ENCODE peak calls at places on chromosomes 1 and 21, in five cellular contexts. One of them, this sample, is unnamed.

GRCh38 chr1:25572708-25573590 is 29.5 kb downstream of the LDLRAP1 start:
- DNase-seq in astrocyte: no peak
- DNase-seq in cardiac fibroblast: peak; percentile 61
- DNase-seq in lower leg skin: no peak
- DNase-seq in adrenal gland: peak; percentile 74
- DNase-seq in this sample: peak; percentile 57

GRCh38 chr1:31691951-31692350 is 11.9 kb downstream of the COL16A1 start:
- DNase-seq in lower leg skin: no peak
- DNase-seq in adrenal gland: no peak
- DNase-seq in astrocyte: no peak
- DNase-seq in cardiac fibroblast: no peak
- DNase-seq in this sample: no peak

GRCh38 chr1:6420594-6421042 is 899 bp upstream of the HES2 start:
- DNase-seq in lower leg skin: no peak
- DNase-seq in astrocyte: no peak
- DNase-seq in adrenal gland: no peak
- DNase-seq in cardiac fibroblast: no peak
- DNase-seq in this sample: no peak

GRCh38 chr1:2344121-2344681 is 47.2 kb downstream of the MORN1 start:
- DNase-seq in adrenal gland: no peak
- DNase-seq in cardiac fibroblast: no peak
- DNase-seq in astrocyte: no peak
- DNase-seq in lower leg skin: no peak
- DNase-seq in this sample: no peak

GRCh38 chr1:68136187-68136586 is 85.8 kb upstream of the DIRAS3 start:
- DNase-seq in adrenal gland: no peak
- DNase-seq in lower leg skin: no peak
- DNase-seq in cardiac fibroblast: no peak
- DNase-seq in astrocyte: no peak
- DNase-seq in this sample: peak; percentile 25

GRCh38 chr1:197911172-197911856 is 5.9 kb upstream of the LHX9 start:
- DNase-seq in astrocyte: no peak
- DNase-seq in adrenal gland: no peak
- DNase-seq in lower leg skin: no peak
- DNase-seq in cardiac fibroblast: no peak
- DNase-seq in this sample: no peak

GRCh38 chr1:202291961-202292712 is 49.6 kb downstream of the UBE2T start:
- DNase-seq in astrocyte: peak; percentile 89
- DNase-seq in cardiac fibroblast: peak; percentile 92
- DNase-seq in lower leg skin: no peak
- DNase-seq in adrenal gland: peak; percentile 76
- DNase-seq in this sample: peak; percentile 95

GRCh38 chr21:25329227-25329626 is 278.1 kb downstream of the MRPL39 start:
- DNase-seq in astrocyte: peak; percentile 91
- DNase-seq in lower leg skin: no peak
- DNase-seq in cardiac fibroblast: peak; percentile 56
- DNase-seq in adrenal gland: no peak
- DNase-seq in this sample: peak; percentile 83

GRCh38 chr1:6127587-6128163 is 52.4 kb downstream of the CHD5 start:
- DNase-seq in lower leg skin: peak; percentile 26
- DNase-seq in adrenal gland: peak; percentile 87
- DNase-seq in cardiac fibroblast: peak; percentile 59
- DNase-seq in astrocyte: peak; percentile 11
- DNase-seq in this sample: peak; percentile 59

GRCh38 chr1:151535326-151536271 is 4.5 kb upstream of the TUFT1 start:
- DNase-seq in lower leg skin: no peak
- DNase-seq in adrenal gland: no peak
- DNase-seq in cardiac fibroblast: no peak
- DNase-seq in astrocyte: peak; percentile 37
- DNase-seq in this sample: no peak

GRCh38 chr1:25494952-25495351 is 48.5 kb upstream of the LDLRAP1 start:
- DNase-seq in adrenal gland: no peak
- DNase-seq in lower leg skin: no peak
- DNase-seq in cardiac fibroblast: no peak
- DNase-seq in astrocyte: no peak
- DNase-seq in this sample: no peak

GRCh38 chr21:34886554-34887385 is 162.3 kb downstream of the RUNX1 start:
- DNase-seq in cardiac fibroblast: peak; percentile 49
- DNase-seq in astrocyte: no peak
- DNase-seq in lower leg skin: no peak
- DNase-seq in adrenal gland: peak; percentile 25
- DNase-seq in this sample: peak; percentile 42

GRCh38 chr1:207328908-207329307 is 7.4 kb downstream of the CD55 start:
- DNase-seq in cardiac fibroblast: no peak
- DNase-seq in adrenal gland: no peak
- DNase-seq in astrocyte: no peak
- DNase-seq in lower leg skin: no peak
- DNase-seq in this sample: no peak

GRCh38 chr1:164369698-164370365 is 189.2 kb upstream of the PBX1 start:
- DNase-seq in cardiac fibroblast: no peak
- DNase-seq in astrocyte: peak; percentile 16
- DNase-seq in lower leg skin: no peak
- DNase-seq in adrenal gland: no peak
- DNase-seq in this sample: no peak

GRCh38 chr1:30668026-30668425 is 55.4 kb downstream of the MATN1 start:
- DNase-seq in cardiac fibroblast: no peak
- DNase-seq in adrenal gland: no peak
- DNase-seq in lower leg skin: no peak
- DNase-seq in astrocyte: peak; percentile 16
- DNase-seq in this sample: peak; percentile 8

GRCh38 chr1:156706647-156707008 is 1.2 kb upstream of the CRABP2 start:
- DNase-seq in lower leg skin: peak; percentile 51
- DNase-seq in astrocyte: no peak
- DNase-seq in adrenal gland: peak; percentile 80
- DNase-seq in cardiac fibroblast: peak; percentile 68
- DNase-seq in this sample: no peak

GRCh38 chr1:225880636-225881035 is 1.5 kb downstream of the TMEM63A start:
- DNase-seq in cardiac fibroblast: no peak
- DNase-seq in lower leg skin: no peak
- DNase-seq in adrenal gland: no peak
- DNase-seq in astrocyte: no peak
- DNase-seq in this sample: no peak

GRCh38 chr1:229757226-229757625 is 131.2 kb downstream of the URB2 start:
- DNase-seq in astrocyte: peak; percentile 42
- DNase-seq in adrenal gland: no peak
- DNase-seq in cardiac fibroblast: no peak
- DNase-seq in lower leg skin: no peak
- DNase-seq in this sample: no peak

GRCh38 chr1:29849038-29849750 is 612.9 kb downstream of the PTPRU start:
- DNase-seq in lower leg skin: no peak
- DNase-seq in adrenal gland: peak; percentile 16
- DNase-seq in astrocyte: peak; percentile 6
- DNase-seq in cardiac fibroblast: peak; percentile 32
- DNase-seq in this sample: peak; percentile 44

GRCh38 chr1:174189424-174190062 is 30.2 kb downstream of the RABGAP1L start:
- DNase-seq in lower leg skin: no peak
- DNase-seq in adrenal gland: no peak
- DNase-seq in astrocyte: no peak
- DNase-seq in cardiac fibroblast: no peak
- DNase-seq in this sample: no peak
- TF ChIP-seq CTCF in lower leg skin: no peak
- TF ChIP-seq CTCF in adrenal gland: no peak
- TF ChIP-seq CTCF in astrocyte: no peak
- TF ChIP-seq CTCF in cardiac fibroblast: no peak
- TF ChIP-seq CTCF in this sample: no peak

DNA sequence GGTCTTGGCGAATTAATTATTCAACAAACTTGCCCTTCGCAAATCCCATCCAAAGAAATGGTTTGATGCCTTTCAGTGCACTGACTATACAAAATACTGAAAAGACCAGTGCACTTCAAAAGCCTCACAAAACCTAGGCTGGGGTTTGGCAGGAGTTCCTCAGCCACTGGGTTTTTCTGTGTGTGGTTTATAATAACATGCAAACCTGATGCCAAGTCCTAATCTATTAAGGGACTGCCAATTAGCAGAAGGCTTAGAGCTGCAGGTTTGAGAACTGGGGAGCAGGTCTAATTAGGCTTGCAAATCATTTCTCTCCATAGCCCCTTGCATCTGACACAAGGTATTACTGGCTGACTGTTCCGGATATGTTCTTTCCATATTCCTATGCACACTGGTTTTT is 27.7 kb downstream of the PLPP3 start:
- DNase-seq in lower leg skin: no peak
- DNase-seq in adrenal gland: no peak
- DNase-seq in cardiac fibroblast: no peak
- DNase-seq in astrocyte: peak; percentile 56
- DNase-seq in this sample: no peak
- TF ChIP-seq CTCF in lower leg skin: no peak
- TF ChIP-seq CTCF in adrenal gland: no peak
- TF ChIP-seq CTCF in cardiac fibroblast: no peak
- TF ChIP-seq CTCF in astrocyte: no peak
- TF ChIP-seq CTCF in this sample: no peak

GRCh38 chr1:235597867-235598553 is 51.6 kb downstream of the GNG4 start:
- DNase-seq in adrenal gland: no peak
- DNase-seq in lower leg skin: no peak
- DNase-seq in astrocyte: peak; percentile 12
- DNase-seq in cardiac fibroblast: peak; percentile 61
- DNase-seq in this sample: peak; percentile 71
- TF ChIP-seq CTCF in adrenal gland: peak; percentile 13
- TF ChIP-seq CTCF in lower leg skin: no peak
- TF ChIP-seq CTCF in astrocyte: peak; percentile 50
- TF ChIP-seq CTCF in cardiac fibroblast: peak; percentile 57
- TF ChIP-seq CTCF in this sample: peak; percentile 56

DNA sequence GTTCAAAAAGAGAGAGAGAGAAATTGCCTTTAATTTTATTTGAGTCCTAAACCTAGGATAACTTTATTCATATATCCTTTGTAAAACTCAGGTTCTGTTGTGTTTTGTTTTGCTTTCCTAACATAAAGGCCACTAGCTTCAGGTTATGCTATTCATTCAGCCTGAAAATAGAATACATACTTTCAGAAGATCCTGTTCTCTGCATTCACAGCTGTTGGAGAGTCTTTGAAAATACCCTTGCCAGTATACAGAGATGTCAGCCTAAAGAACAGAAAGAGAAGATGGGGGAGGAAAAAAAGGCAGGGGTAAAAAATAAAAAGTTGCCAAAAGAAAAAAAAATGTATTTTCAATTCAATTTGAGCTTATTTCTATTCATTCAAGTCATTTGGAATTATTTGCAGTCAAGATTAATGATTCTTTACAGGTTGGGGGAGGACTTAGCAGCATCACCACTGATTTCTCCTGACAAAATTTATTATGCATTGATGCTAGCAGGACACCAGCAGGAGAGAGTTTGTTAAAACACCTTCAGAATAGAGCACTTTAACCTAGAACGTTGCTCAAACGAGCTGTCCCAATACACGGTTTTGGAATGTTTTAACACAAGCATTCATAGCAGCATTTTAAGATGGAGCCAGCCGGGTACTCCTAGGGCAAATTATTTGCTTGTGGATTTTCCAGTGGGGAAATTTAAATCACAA is 318.5 kb downstream of the NTNG1 start:
- DNase-seq in astrocyte: no peak
- DNase-seq in lower leg skin: no peak
- DNase-seq in adrenal gland: no peak
- DNase-seq in cardiac fibroblast: no peak
- DNase-seq in this sample: no peak
- TF ChIP-seq CTCF in astrocyte: no peak
- TF ChIP-seq CTCF in lower leg skin: no peak
- TF ChIP-seq CTCF in adrenal gland: no peak
- TF ChIP-seq CTCF in cardiac fibroblast: no peak
- TF ChIP-seq CTCF in this sample: no peak

GRCh38 chr1:104136621-104137020 is 386.9 kb downstream of the AMY1C start:
- DNase-seq in adrenal gland: no peak
- DNase-seq in astrocyte: no peak
- DNase-seq in cardiac fibroblast: no peak
- DNase-seq in lower leg skin: no peak
- DNase-seq in this sample: no peak

GRCh38 chr1:104132386-104132973 is 382.8 kb downstream of the AMY1C start:
- DNase-seq in astrocyte: no peak
- DNase-seq in lower leg skin: no peak
- DNase-seq in adrenal gland: no peak
- DNase-seq in cardiac fibroblast: no peak
- DNase-seq in this sample: no peak
- TF ChIP-seq CTCF in astrocyte: peak; percentile 37
- TF ChIP-seq CTCF in lower leg skin: no peak
- TF ChIP-seq CTCF in adrenal gland: no peak
- TF ChIP-seq CTCF in cardiac fibroblast: no peak
- TF ChIP-seq CTCF in this sample: no peak

GRCh38 chr1:107139833-107140702 is 771 bp upstream of the NTNG1 start:
- DNase-seq in cardiac fibroblast: peak; percentile 29
- DNase-seq in lower leg skin: no peak
- DNase-seq in astrocyte: peak; percentile 64
- DNase-seq in adrenal gland: no peak
- DNase-seq in this sample: peak; percentile 35

GRCh38 chr1:107145637-107146036 is 4.8 kb downstream of the NTNG1 start:
- DNase-seq in astrocyte: no peak
- DNase-seq in adrenal gland: no peak
- DNase-seq in cardiac fibroblast: no peak
- DNase-seq in lower leg skin: no peak
- DNase-seq in this sample: no peak

GRCh38 chr1:107141491-107142369 is 891 bp downstream of the NTNG1 start:
- DNase-seq in cardiac fibroblast: peak; percentile 66
- DNase-seq in astrocyte: peak; percentile 51
- DNase-seq in lower leg skin: no peak
- DNase-seq in adrenal gland: no peak
- DNase-seq in this sample: peak; percentile 66

GRCh38 chr1:107140703-107141490 is at the start of gene NTNG1:
- DNase-seq in cardiac fibroblast: no peak
- DNase-seq in lower leg skin: no peak
- DNase-seq in astrocyte: no peak
- DNase-seq in adrenal gland: no peak
- DNase-seq in this sample: no peak

GRCh38 chr1:107142370-107142668 is 1.5 kb downstream of the NTNG1 start:
- DNase-seq in adrenal gland: no peak
- DNase-seq in astrocyte: no peak
- DNase-seq in lower leg skin: no peak
- DNase-seq in cardiac fibroblast: no peak
- DNase-seq in this sample: no peak
- TF ChIP-seq CTCF in adrenal gland: no peak
- TF ChIP-seq CTCF in astrocyte: no peak
- TF ChIP-seq CTCF in lower leg skin: no peak
- TF ChIP-seq CTCF in cardiac fibroblast: no peak
- TF ChIP-seq CTCF in this sample: no peak